ENCODE peak calls at places on chromosomes 13 and 19, in four cellular contexts. D is gastrocnemius medialis, V is HTR-8/SVneo, G is T-helper 1 cell. W is an unnamed sample.

GRCh38 chr13:27259831-27260230 is 8.5 kb downstream of the RPL21 start:
- DNase-seq in D (no peak), G (no peak), V (no peak), W (no peak)

GRCh38 chr19:5147971-5148793 is 179.3 kb downstream of the KDM4B start:
- DNase-seq in D (peak; percentile 43), G (peak; percentile 4), V (no peak), W (no peak)

GRCh38 chr13:113531041-113531873 is 40.7 kb upstream of the DCUN1D2 start:
- DNase-seq in D (no peak), G (no peak), V (no peak), W (no peak)

GRCh38 chr13:67018775-67019174 is 211.4 kb downstream of the PCDH9 start:
- DNase-seq in V (no peak), D (no peak), G (no peak), W (no peak)

GRCh38 chr19:1862424-1863307 is 713 bp downstream of the KLF16 start:
- DNase-seq in D (no peak), V (no peak), G (peak; percentile 46), W (peak; percentile 57)

GRCh38 chr19:7554565-7554964 is 19.0 kb downstream of the PNPLA6 start:
- DNase-seq in V (no peak), G (no peak), D (no peak), W (no peak)

GRCh38 chr13:30307966-30308290 is 577 bp upstream of the KATNAL1 start:
- DNase-seq in D (no peak), V (no peak), G (no peak), W (no peak)

GRCh38 chr13:104937881-104938280 is 1597.6 kb downstream of the EFNB2 start:
- DNase-seq in V (no peak), G (no peak), D (no peak), W (no peak)

GRCh38 chr13:112587359-112587766 is 590 bp downstream of the TUBGCP3 start:
- DNase-seq in G (peak; percentile 28), D (peak; percentile 55), V (peak; percentile 74), W (peak; percentile 71)

W was measured in T-cell.